ENCODE peak calls at places on chromosome 3, in eight cellular contexts. Y, K, V, Z, C, X, N and T are unnamed samples.

GRCh38 chr3:179653777-179654117 is 907 bp downstream of the USP13 start:
- DNase-seq in Y (no peak), K (no peak), V (peak; percentile 29), Z (no peak), C (no peak), X (no peak), N (no peak), T (no peak)

GRCh38 chr3:113773381-113773780 is 26.5 kb downstream of the ATP6V1A start:
- DNase-seq in Y (no peak), K (no peak), V (no peak), Z (no peak), C (no peak), X (no peak), N (peak; percentile 78), T (no peak)

GRCh38 chr3:128448491-128448890 is 18.2 kb downstream of the DNAJB8 start:
- DNase-seq in Y (no peak), K (no peak), V (no peak), Z (peak; percentile 13), C (no peak), X (no peak), N (no peak), T (no peak)

GRCh38 chr3:108106031-108106430 is 15.2 kb upstream of the CD47 start:
- DNase-seq in Y (no peak), K (no peak), V (no peak), Z (peak; percentile 64), C (no peak), X (peak; percentile 94), N (peak; percentile 72), T (no peak)

GRCh38 chr3:153944084-153944483 is 177.1 kb upstream of the ARHGEF26 start:
- DNase-seq in Y (no peak), K (no peak), V (no peak), Z (no peak), C (no peak), X (no peak), N (no peak), T (no peak)

GRCh38 chr3:72488736-72489030 is 359.6 kb downstream of the SHQ1 start:
- DNase-seq in Y (peak; percentile 77), K (no peak), V (no peak), Z (peak; percentile 65), C (no peak), X (no peak), N (peak; percentile 55), T (no peak)

GRCh38 chr3:16326724-16327349 is 61.8 kb downstream of the OXNAD1 start:
- DNase-seq in Y (no peak), K (no peak), V (no peak), Z (no peak), C (no peak), X (no peak), N (no peak), T (no peak)

GRCh38 chr3:10547841-10548783 is 42.7 kb upstream of the ATP2B2 start:
- DNase-seq in Y (no peak), K (no peak), V (no peak), Z (no peak), C (no peak), X (no peak), N (no peak), T (no peak)

GRCh38 chr3:66039590-66039887 is 821 bp upstream of the MAGI1 start:
- DNase-seq in Y (peak; percentile 37), K (no peak), V (no peak), Z (peak; percentile 13), C (no peak), X (no peak), N (no peak), T (no peak)

GRCh38 chr3:170180107-170180951 is 1.2 kb downstream of the PHC3 start:
- DNase-seq in Y (peak; percentile 38), K (no peak), V (no peak), Z (peak; percentile 23), C (no peak), X (peak; percentile 16), N (peak; percentile 55), T (no peak)

GRCh38 chr3:52238761-52239701 is at the start of gene TWF2:
- DNase-seq in Y (peak; percentile 84), K (peak; percentile 51), V (peak; percentile 88), Z (no peak), C (peak; percentile 97), X (no peak), N (peak; percentile 73), T (peak; percentile 83)

GRCh38 chr3:117473981-117474563 is 764.5 kb downstream of the TUSC7 start:
- DNase-seq in Y (no peak), K (peak; percentile 40), V (no peak), Z (no peak), C (no peak), X (no peak), N (no peak), T (no peak)

GRCh38 chr3:1971780-1972179 is 126.9 kb upstream of the CNTN4 start:
- DNase-seq in Y (no peak), K (no peak), V (no peak), Z (no peak), C (no peak), X (no peak), N (no peak), T (no peak)

GRCh38 chr3:4219227-4219568 is 84.0 kb upstream of the SETMAR start:
- DNase-seq in Y (no peak), K (no peak), V (no peak), Z (no peak), C (no peak), X (no peak), N (no peak), T (no peak)

GRCh38 chr3:42732196-42732828 is 29.7 kb upstream of the HHATL start:
- DNase-seq in Y (no peak), K (no peak), V (no peak), Z (no peak), C (no peak), X (no peak), N (no peak), T (no peak)

GRCh38 chr3:140290105-140290504 is 355.1 kb downstream of the CLSTN2 start:
- DNase-seq in Y (no peak), K (no peak), V (no peak), Z (peak; percentile 18), C (no peak), X (no peak), N (no peak), T (no peak)

GRCh38 chr3:27544372-27544865 is 60.2 kb upstream of the SLC4A7 start:
- DNase-seq in Y (no peak), K (no peak), V (no peak), Z (peak; percentile 35), C (no peak), X (peak; percentile 93), N (peak; percentile 77), T (no peak)

GRCh38 chr3:100354850-100355249 is 20.3 kb downstream of the NIT2 start:
- DNase-seq in Y (no peak), K (no peak), V (no peak), Z (no peak), C (no peak), X (no peak), N (no peak), T (no peak)

GRCh38 chr3:182937293-182938051 is 42.9 kb downstream of the DCUN1D1 start:
- DNase-seq in Y (no peak), K (no peak), V (no peak), Z (peak; percentile 10), C (no peak), X (no peak), N (no peak), T (no peak)

GRCh38 chr3:41900265-41900664 is 61.6 kb downstream of the ULK4 start:
- DNase-seq in Y (no peak), K (no peak), V (no peak), Z (peak; percentile 36), C (no peak), X (peak; percentile 29), N (peak; percentile 30), T (no peak)

GRCh38 chr3:184737063-184737462 is 25.2 kb upstream of the MAGEF1 start:
- DNase-seq in Y (peak; percentile 14), K (no peak), V (no peak), Z (no peak), C (no peak), X (no peak), N (no peak), T (no peak)

GRCh38 chr3:64295594-64295993 is 70.3 kb upstream of the PRICKLE2 start:
- DNase-seq in Y (no peak), K (no peak), V (no peak), Z (peak; percentile 62), C (no peak), X (peak; percentile 71), N (peak; percentile 94), T (no peak)

GRCh38 chr3:195076981-195077610 is 193.9 kb downstream of the XXYLT1 start:
- DNase-seq in Y (no peak), K (no peak), V (no peak), Z (no peak), C (no peak), X (no peak), N (no peak), T (no peak)